ENCODE peak calls at places on chromosomes 12 and 14, in seven cellular contexts. One of them, this sample, is unnamed.

GRCh38 chr12:95553202-95553943 is 2.1 kb upstream of the USP44 start:
- DNase-seq in fibroblast of pulmonary artery: no peak
- DNase-seq in foreskin keratinocyte: no peak
- DNase-seq in NCI-H1105: no peak
- DNase-seq in activated T-cell treated with anti-CD3 and anti-CD28 coated beads, Interleukin-2, amount 50 U/mL, for 72 hours: no peak
- DNase-seq in HT1080: no peak
- DNase-seq in ureter: no peak
- DNase-seq in this sample: no peak

GRCh38 chr12:67697981-67698380 is 49.4 kb downstream of the DYRK2 start:
- DNase-seq in fibroblast of pulmonary artery: no peak
- DNase-seq in foreskin keratinocyte: no peak
- DNase-seq in NCI-H1105: no peak
- DNase-seq in activated T-cell treated with anti-CD3 and anti-CD28 coated beads, Interleukin-2, amount 50 U/mL, for 72 hours: no peak
- DNase-seq in HT1080: no peak
- DNase-seq in ureter: no peak
- DNase-seq in this sample: no peak

GRCh38 chr12:93163260-93164036 is 214.3 kb upstream of the NUDT4 start:
- DNase-seq in fibroblast of pulmonary artery: no peak
- DNase-seq in foreskin keratinocyte: peak; percentile 40
- DNase-seq in NCI-H1105: no peak
- DNase-seq in activated T-cell treated with anti-CD3 and anti-CD28 coated beads, Interleukin-2, amount 50 U/mL, for 72 hours: no peak
- DNase-seq in HT1080: no peak
- DNase-seq in ureter: no peak
- DNase-seq in this sample: no peak

GRCh38 chr12:104423809-104424208 is 32.9 kb upstream of the CHST11 start:
- DNase-seq in fibroblast of pulmonary artery: no peak
- DNase-seq in foreskin keratinocyte: no peak
- DNase-seq in NCI-H1105: no peak
- DNase-seq in activated T-cell treated with anti-CD3 and anti-CD28 coated beads, Interleukin-2, amount 50 U/mL, for 72 hours: no peak
- DNase-seq in HT1080: no peak
- DNase-seq in ureter: no peak
- DNase-seq in this sample: no peak

GRCh38 chr14:95240859-95241813 is 78.6 kb downstream of the CLMN start:
- DNase-seq in fibroblast of pulmonary artery: no peak
- DNase-seq in foreskin keratinocyte: no peak
- DNase-seq in NCI-H1105: no peak
- DNase-seq in activated T-cell treated with anti-CD3 and anti-CD28 coated beads, Interleukin-2, amount 50 U/mL, for 72 hours: no peak
- DNase-seq in HT1080: no peak
- DNase-seq in ureter: no peak
- DNase-seq in this sample: no peak

GRCh38 chr12:108770269-108770829 is 39.0 kb upstream of the CORO1C start:
- DNase-seq in fibroblast of pulmonary artery: no peak
- DNase-seq in foreskin keratinocyte: no peak
- DNase-seq in NCI-H1105: no peak
- DNase-seq in activated T-cell treated with anti-CD3 and anti-CD28 coated beads, Interleukin-2, amount 50 U/mL, for 72 hours: no peak
- DNase-seq in HT1080: no peak
- DNase-seq in ureter: no peak
- DNase-seq in this sample: no peak

GRCh38 chr12:61291647-61292046 is 968.6 kb upstream of the USP15 start:
- DNase-seq in fibroblast of pulmonary artery: no peak
- DNase-seq in foreskin keratinocyte: peak; percentile 57
- DNase-seq in NCI-H1105: no peak
- DNase-seq in activated T-cell treated with anti-CD3 and anti-CD28 coated beads, Interleukin-2, amount 50 U/mL, for 72 hours: no peak
- DNase-seq in HT1080: peak; percentile 19
- DNase-seq in ureter: no peak
- DNase-seq in this sample: no peak

GRCh38 chr12:118034429-118035193 is 18.1 kb downstream of the RFC5 start:
- DNase-seq in fibroblast of pulmonary artery: peak; percentile 60
- DNase-seq in foreskin keratinocyte: peak; percentile 57
- DNase-seq in NCI-H1105: peak; percentile 52
- DNase-seq in activated T-cell treated with anti-CD3 and anti-CD28 coated beads, Interleukin-2, amount 50 U/mL, for 72 hours: no peak
- DNase-seq in HT1080: peak; percentile 58
- DNase-seq in ureter: no peak
- DNase-seq in this sample: no peak

GRCh38 chr12:118428643-118429042 is 52.3 kb downstream of the SUDS3 start:
- DNase-seq in fibroblast of pulmonary artery: no peak
- DNase-seq in foreskin keratinocyte: no peak
- DNase-seq in NCI-H1105: no peak
- DNase-seq in activated T-cell treated with anti-CD3 and anti-CD28 coated beads, Interleukin-2, amount 50 U/mL, for 72 hours: no peak
- DNase-seq in HT1080: no peak
- DNase-seq in ureter: no peak
- DNase-seq in this sample: no peak

GRCh38 chr14:58501214-58501816 is 73.8 kb downstream of the KIAA0586 start:
- DNase-seq in fibroblast of pulmonary artery: peak; percentile 92
- DNase-seq in foreskin keratinocyte: peak; percentile 49
- DNase-seq in NCI-H1105: peak; percentile 60
- DNase-seq in activated T-cell treated with anti-CD3 and anti-CD28 coated beads, Interleukin-2, amount 50 U/mL, for 72 hours: peak; percentile 21
- DNase-seq in HT1080: peak; percentile 30
- DNase-seq in ureter: no peak
- DNase-seq in this sample: no peak

GRCh38 chr14:69760810-69761209 is 6.1 kb upstream of the SRSF5 start:
- DNase-seq in fibroblast of pulmonary artery: peak; percentile 52
- DNase-seq in foreskin keratinocyte: no peak
- DNase-seq in NCI-H1105: no peak
- DNase-seq in activated T-cell treated with anti-CD3 and anti-CD28 coated beads, Interleukin-2, amount 50 U/mL, for 72 hours: no peak
- DNase-seq in HT1080: peak; percentile 34
- DNase-seq in ureter: no peak
- DNase-seq in this sample: no peak

GRCh38 chr12:75990189-75990912 is 41.2 kb downstream of the PHLDA1 start:
- DNase-seq in fibroblast of pulmonary artery: no peak
- DNase-seq in foreskin keratinocyte: no peak
- DNase-seq in NCI-H1105: no peak
- DNase-seq in activated T-cell treated with anti-CD3 and anti-CD28 coated beads, Interleukin-2, amount 50 U/mL, for 72 hours: no peak
- DNase-seq in HT1080: no peak
- DNase-seq in ureter: no peak
- DNase-seq in this sample: no peak

GRCh38 chr12:2498961-2499500 is 295.7 kb upstream of the FKBP4 start:
- DNase-seq in fibroblast of pulmonary artery: no peak
- DNase-seq in foreskin keratinocyte: no peak
- DNase-seq in NCI-H1105: peak; percentile 51
- DNase-seq in activated T-cell treated with anti-CD3 and anti-CD28 coated beads, Interleukin-2, amount 50 U/mL, for 72 hours: no peak
- DNase-seq in HT1080: no peak
- DNase-seq in ureter: peak; percentile 75
- DNase-seq in this sample: no peak

GRCh38 chr14:100621806-100622205 is 34.6 kb upstream of the BEGAIN start:
- DNase-seq in fibroblast of pulmonary artery: no peak
- DNase-seq in foreskin keratinocyte: no peak
- DNase-seq in NCI-H1105: no peak
- DNase-seq in activated T-cell treated with anti-CD3 and anti-CD28 coated beads, Interleukin-2, amount 50 U/mL, for 72 hours: no peak
- DNase-seq in HT1080: no peak
- DNase-seq in ureter: no peak
- DNase-seq in this sample: no peak

GRCh38 chr12:80710727-80711066 is 3.3 kb downstream of the MYF6 start:
- DNase-seq in fibroblast of pulmonary artery: no peak
- DNase-seq in foreskin keratinocyte: no peak
- DNase-seq in NCI-H1105: no peak
- DNase-seq in activated T-cell treated with anti-CD3 and anti-CD28 coated beads, Interleukin-2, amount 50 U/mL, for 72 hours: no peak
- DNase-seq in HT1080: no peak
- DNase-seq in ureter: no peak
- DNase-seq in this sample: no peak

GRCh38 chr14:71432334-71432733 is 499.9 kb upstream of the RGS6 start:
- DNase-seq in fibroblast of pulmonary artery: no peak
- DNase-seq in foreskin keratinocyte: no peak
- DNase-seq in NCI-H1105: no peak
- DNase-seq in activated T-cell treated with anti-CD3 and anti-CD28 coated beads, Interleukin-2, amount 50 U/mL, for 72 hours: no peak
- DNase-seq in HT1080: no peak
- DNase-seq in ureter: no peak
- DNase-seq in this sample: no peak

GRCh38 chr14:79514700-79515099 is 696.6 kb downstream of the DIO2 start:
- DNase-seq in fibroblast of pulmonary artery: peak; percentile 33
- DNase-seq in foreskin keratinocyte: peak; percentile 65
- DNase-seq in NCI-H1105: no peak
- DNase-seq in activated T-cell treated with anti-CD3 and anti-CD28 coated beads, Interleukin-2, amount 50 U/mL, for 72 hours: no peak
- DNase-seq in HT1080: peak; percentile 92
- DNase-seq in ureter: no peak
- DNase-seq in this sample: no peak

GRCh38 chr14:89681086-89682018 is 264.3 kb upstream of the FOXN3 start:
- DNase-seq in fibroblast of pulmonary artery: no peak
- DNase-seq in foreskin keratinocyte: no peak
- DNase-seq in NCI-H1105: no peak
- DNase-seq in activated T-cell treated with anti-CD3 and anti-CD28 coated beads, Interleukin-2, amount 50 U/mL, for 72 hours: peak; percentile 54
- DNase-seq in HT1080: no peak
- DNase-seq in ureter: no peak
- DNase-seq in this sample: no peak

GRCh38 chr14:89755816-89756215 is 198.7 kb downstream of the EFCAB11 start:
- DNase-seq in fibroblast of pulmonary artery: no peak
- DNase-seq in foreskin keratinocyte: no peak
- DNase-seq in NCI-H1105: no peak
- DNase-seq in activated T-cell treated with anti-CD3 and anti-CD28 coated beads, Interleukin-2, amount 50 U/mL, for 72 hours: no peak
- DNase-seq in HT1080: no peak
- DNase-seq in ureter: no peak
- DNase-seq in this sample: no peak

GRCh38 chr14:48430805-48431204 is 755.4 kb upstream of the MDGA2 start:
- DNase-seq in fibroblast of pulmonary artery: no peak
- DNase-seq in foreskin keratinocyte: no peak
- DNase-seq in NCI-H1105: no peak
- DNase-seq in activated T-cell treated with anti-CD3 and anti-CD28 coated beads, Interleukin-2, amount 50 U/mL, for 72 hours: no peak
- DNase-seq in HT1080: no peak
- DNase-seq in ureter: no peak
- DNase-seq in this sample: no peak

GRCh38 chr12:86613306-86613705 is 357.1 kb upstream of the MGAT4C start:
- DNase-seq in fibroblast of pulmonary artery: peak; percentile 73
- DNase-seq in foreskin keratinocyte: peak; percentile 64
- DNase-seq in NCI-H1105: peak; percentile 26
- DNase-seq in activated T-cell treated with anti-CD3 and anti-CD28 coated beads, Interleukin-2, amount 50 U/mL, for 72 hours: no peak
- DNase-seq in HT1080: no peak
- DNase-seq in ureter: no peak
- DNase-seq in this sample: no peak

GRCh38 chr12:96034631-96035282 is 630 bp downstream of the LTA4H start:
- DNase-seq in fibroblast of pulmonary artery: peak; percentile 41
- DNase-seq in foreskin keratinocyte: peak; percentile 29
- DNase-seq in NCI-H1105: no peak
- DNase-seq in activated T-cell treated with anti-CD3 and anti-CD28 coated beads, Interleukin-2, amount 50 U/mL, for 72 hours: no peak
- DNase-seq in HT1080: no peak
- DNase-seq in ureter: no peak
- DNase-seq in this sample: no peak

GRCh38 chr14:83372271-83372670 is 1838.6 kb upstream of the SEL1L start:
- DNase-seq in fibroblast of pulmonary artery: no peak
- DNase-seq in foreskin keratinocyte: no peak
- DNase-seq in NCI-H1105: no peak
- DNase-seq in activated T-cell treated with anti-CD3 and anti-CD28 coated beads, Interleukin-2, amount 50 U/mL, for 72 hours: no peak
- DNase-seq in HT1080: no peak
- DNase-seq in ureter: no peak
- DNase-seq in this sample: no peak

GRCh38 chr14:64766430-64767151 is 62.4 kb downstream of the PLEKHG3 start:
- DNase-seq in fibroblast of pulmonary artery: no peak
- DNase-seq in foreskin keratinocyte: peak; percentile 86
- DNase-seq in NCI-H1105: no peak
- DNase-seq in activated T-cell treated with anti-CD3 and anti-CD28 coated beads, Interleukin-2, amount 50 U/mL, for 72 hours: no peak
- DNase-seq in HT1080: no peak
- DNase-seq in ureter: no peak
- DNase-seq in this sample: no peak

GRCh38 chr12:26246483-26247164 is 51.3 kb downstream of the SSPN start:
- DNase-seq in fibroblast of pulmonary artery: no peak
- DNase-seq in foreskin keratinocyte: peak; percentile 86
- DNase-seq in NCI-H1105: no peak
- DNase-seq in activated T-cell treated with anti-CD3 and anti-CD28 coated beads, Interleukin-2, amount 50 U/mL, for 72 hours: no peak
- DNase-seq in HT1080: no peak
- DNase-seq in ureter: peak; percentile 84
- DNase-seq in this sample: no peak

GRCh38 chr12:103556890-103557667 is 30.0 kb upstream of the STAB2 start:
- DNase-seq in fibroblast of pulmonary artery: no peak
- DNase-seq in foreskin keratinocyte: no peak
- DNase-seq in NCI-H1105: no peak
- DNase-seq in activated T-cell treated with anti-CD3 and anti-CD28 coated beads, Interleukin-2, amount 50 U/mL, for 72 hours: no peak
- DNase-seq in HT1080: no peak
- DNase-seq in ureter: no peak
- DNase-seq in this sample: peak; percentile 77

GRCh38 chr12:46483572-46484395 is 111.2 kb upstream of the SLC38A2 start:
- DNase-seq in fibroblast of pulmonary artery: peak; percentile 73
- DNase-seq in foreskin keratinocyte: no peak
- DNase-seq in NCI-H1105: no peak
- DNase-seq in activated T-cell treated with anti-CD3 and anti-CD28 coated beads, Interleukin-2, amount 50 U/mL, for 72 hours: no peak
- DNase-seq in HT1080: no peak
- DNase-seq in ureter: no peak
- DNase-seq in this sample: no peak

GRCh38 chr14:90777830-90778467 is 38.3 kb downstream of the TTC7B start:
- DNase-seq in fibroblast of pulmonary artery: no peak
- DNase-seq in foreskin keratinocyte: no peak
- DNase-seq in NCI-H1105: no peak
- DNase-seq in activated T-cell treated with anti-CD3 and anti-CD28 coated beads, Interleukin-2, amount 50 U/mL, for 72 hours: no peak
- DNase-seq in HT1080: no peak
- DNase-seq in ureter: peak; percentile 37
- DNase-seq in this sample: no peak

GRCh38 chr12:90970471-90970870 is 15.5 kb upstream of the CCER1 start:
- DNase-seq in fibroblast of pulmonary artery: no peak
- DNase-seq in foreskin keratinocyte: peak; percentile 15
- DNase-seq in NCI-H1105: no peak
- DNase-seq in activated T-cell treated with anti-CD3 and anti-CD28 coated beads, Interleukin-2, amount 50 U/mL, for 72 hours: no peak
- DNase-seq in HT1080: peak; percentile 57
- DNase-seq in ureter: no peak
- DNase-seq in this sample: no peak

GRCh38 chr12:121550974-121551631 is 29.7 kb downstream of the KDM2B start:
- DNase-seq in fibroblast of pulmonary artery: no peak
- DNase-seq in foreskin keratinocyte: no peak
- DNase-seq in NCI-H1105: no peak
- DNase-seq in activated T-cell treated with anti-CD3 and anti-CD28 coated beads, Interleukin-2, amount 50 U/mL, for 72 hours: no peak
- DNase-seq in HT1080: no peak
- DNase-seq in ureter: no peak
- DNase-seq in this sample: no peak

GRCh38 chr12:114694436-114695304 is 10.7 kb upstream of the TBX3 start:
- DNase-seq in fibroblast of pulmonary artery: no peak
- DNase-seq in foreskin keratinocyte: peak; percentile 70
- DNase-seq in NCI-H1105: peak; percentile 87
- DNase-seq in activated T-cell treated with anti-CD3 and anti-CD28 coated beads, Interleukin-2, amount 50 U/mL, for 72 hours: no peak
- DNase-seq in HT1080: no peak
- DNase-seq in ureter: peak; percentile 75
- DNase-seq in this sample: no peak

GRCh38 chr12:31590730-31591307 is at the start of gene DENND5B:
- DNase-seq in fibroblast of pulmonary artery: peak; percentile 76
- DNase-seq in foreskin keratinocyte: no peak
- DNase-seq in NCI-H1105: peak; percentile 70
- DNase-seq in activated T-cell treated with anti-CD3 and anti-CD28 coated beads, Interleukin-2, amount 50 U/mL, for 72 hours: peak; percentile 45
- DNase-seq in HT1080: peak; percentile 19
- DNase-seq in ureter: peak; percentile 56
- DNase-seq in this sample: no peak

GRCh38 chr12:69738351-69739286 is at the start of gene RAB3IP:
- DNase-seq in fibroblast of pulmonary artery: peak; percentile 82
- DNase-seq in foreskin keratinocyte: peak; percentile 71
- DNase-seq in NCI-H1105: peak; percentile 89
- DNase-seq in activated T-cell treated with anti-CD3 and anti-CD28 coated beads, Interleukin-2, amount 50 U/mL, for 72 hours: peak; percentile 94
- DNase-seq in HT1080: peak; percentile 75
- DNase-seq in ureter: peak; percentile 90
- DNase-seq in this sample: peak; percentile 93

GRCh38 chr14:61076531-61076930 is 95.5 kb downstream of the SLC38A6 start:
- DNase-seq in fibroblast of pulmonary artery: peak; percentile 80
- DNase-seq in foreskin keratinocyte: peak; percentile 10
- DNase-seq in NCI-H1105: no peak
- DNase-seq in activated T-cell treated with anti-CD3 and anti-CD28 coated beads, Interleukin-2, amount 50 U/mL, for 72 hours: no peak
- DNase-seq in HT1080: no peak
- DNase-seq in ureter: no peak
- DNase-seq in this sample: no peak

GRCh38 chr12:113082486-113083148 is 26.1 kb downstream of the DTX1 start:
- DNase-seq in fibroblast of pulmonary artery: no peak
- DNase-seq in foreskin keratinocyte: no peak
- DNase-seq in NCI-H1105: no peak
- DNase-seq in activated T-cell treated with anti-CD3 and anti-CD28 coated beads, Interleukin-2, amount 50 U/mL, for 72 hours: no peak
- DNase-seq in HT1080: no peak
- DNase-seq in ureter: no peak
- DNase-seq in this sample: no peak

GRCh38 chr12:127282786-127283565 is 984.0 kb upstream of the TMEM132C start:
- DNase-seq in fibroblast of pulmonary artery: no peak
- DNase-seq in foreskin keratinocyte: no peak
- DNase-seq in NCI-H1105: no peak
- DNase-seq in activated T-cell treated with anti-CD3 and anti-CD28 coated beads, Interleukin-2, amount 50 U/mL, for 72 hours: no peak
- DNase-seq in HT1080: no peak
- DNase-seq in ureter: no peak
- DNase-seq in this sample: no peak